ENCODE peak calls at places on chromosomes 12 and 14, in ten cellular contexts. A is CD4-positive, CD25-positive, alpha-beta regulatory T cell; F is uterus; D is tibial artery; P is heart right ventricle; J is K562; G is CD8-positive, alpha-beta T cell; T is pancreas; R is CD8-positive, alpha-beta memory T cell; V is endothelial cell of umbilical vein. H is an unnamed sample.

GRCh38 chr12:45644521-45644920 is 85.0 kb upstream of the ARID2 start:
- DNase-seq in G (no peak), P (peak; percentile 23), R (no peak), A (peak; percentile 20), D (no peak), T (no peak), V (peak; percentile 26), J (no peak), F (no peak), H (no peak)

GRCh38 chr12:70393787-70394519 is 27.9 kb downstream of the KCNMB4 start:
- DNase-seq in J (no peak), V (no peak), R (no peak), F (no peak), P (no peak), D (no peak), A (no peak), T (no peak), G (no peak), H (no peak)

GRCh38 chr12:6086316-6086715 is 38.2 kb downstream of the VWF start:
- DNase-seq in J (no peak), P (no peak), R (no peak), D (no peak), F (no peak), V (no peak), G (no peak), A (no peak), T (no peak), H (peak; percentile 0)

GRCh38 chr12:85356596-85357385 is 76.8 kb downstream of the ALX1 start:
- DNase-seq in F (no peak), V (peak; percentile 87), T (no peak), G (no peak), A (no peak), P (no peak), J (no peak), D (no peak), R (no peak), H (no peak)

GRCh38 chr12:14048949-14049545 is 67.6 kb upstream of the GRIN2B start:
- DNase-seq in F (no peak), T (no peak), P (no peak), G (no peak), D (no peak), J (no peak), A (no peak), V (no peak), R (no peak), H (no peak)

GRCh38 chr12:131745706-131746105 is 34.8 kb downstream of the SFSWAP start:
- DNase-seq in G (no peak), T (no peak), F (no peak), A (no peak), D (no peak), V (no peak), R (no peak), J (no peak), P (no peak), H (no peak)

GRCh38 chr14:60266021-60266937 is 17.3 kb downstream of the PPM1A start:
- DNase-seq in G (no peak), T (no peak), F (no peak), P (no peak), D (no peak), J (peak; percentile 10), V (peak; percentile 44), A (peak; percentile 32), R (no peak), H (peak; percentile 43)

GRCh38 chr12:114447799-114448617 is 42.1 kb upstream of the TBX5 start:
- DNase-seq in F (no peak), P (no peak), V (no peak), D (no peak), T (no peak), G (no peak), A (no peak), R (no peak), J (no peak), H (no peak)

GRCh38 chr14:99176156-99176945 is 95.6 kb downstream of the BCL11B start:
- DNase-seq in P (no peak), J (no peak), V (no peak), D (no peak), R (no peak), T (no peak), F (no peak), G (no peak), A (no peak), H (no peak)

GRCh38 chr14:21350539-21350938 is 33.3 kb downstream of the SUPT16H start:
- DNase-seq in T (no peak), A (no peak), V (no peak), R (no peak), J (no peak), F (no peak), G (no peak), D (no peak), P (no peak), H (no peak)

GRCh38 chr12:94994312-94994711 is 9.2 kb downstream of the NDUFA12 start:
- DNase-seq in A (no peak), T (no peak), F (no peak), G (no peak), D (no peak), V (no peak), J (peak; percentile 19), R (no peak), P (no peak), H (no peak)

GRCh38 chr12:109458086-109458485 is 19.0 kb downstream of the KCTD10 start:
- DNase-seq in A (no peak), D (no peak), R (no peak), P (no peak), G (no peak), T (no peak), F (no peak), V (peak; percentile 59), J (no peak), H (no peak)

GRCh38 chr14:67218126-67218525 is 23.1 kb upstream of the PALS1 start:
- DNase-seq in R (no peak), J (no peak), F (no peak), D (no peak), V (no peak), G (no peak), P (no peak), A (no peak), T (no peak), H (no peak)

GRCh38 chr14:63840981-63841380 is 11.8 kb upstream of the SYNE2 start:
- DNase-seq in V (no peak), T (no peak), P (no peak), D (no peak), F (no peak), J (no peak), A (peak; percentile 62), R (peak; percentile 53), G (peak; percentile 46), H (peak; percentile 53)

GRCh38 chr14:73634333-73634833 is 10.4 kb upstream of the DNAL1 start:
- DNase-seq in R (no peak), J (no peak), F (peak; percentile 58), T (no peak), D (no peak), G (no peak), V (peak; percentile 29), A (no peak), P (peak; percentile 22), H (peak; percentile 38)

GRCh38 chr12:132548430-132549058 is 58.6 kb downstream of the FBRSL1 start:
- DNase-seq in D (no peak), A (no peak), T (no peak), V (no peak), P (no peak), J (no peak), G (no peak), F (no peak), R (no peak), H (no peak)

GRCh38 chr14:32059702-32060101 is 17.4 kb upstream of the ARHGAP5 start:
- DNase-seq in F (no peak), D (no peak), G (no peak), V (no peak), R (no peak), A (no peak), T (no peak), P (no peak), J (no peak), H (no peak)
- H3K4me1 ChIP-seq in F (no peaks in the 10 kb centered on the region), D (no peaks in the 10 kb centered on the region), G (no peaks in the 10 kb centered on the region), V (no peaks in the 10 kb centered on the region), R (no peaks in the 10 kb centered on the region), A (no peaks in the 10 kb centered on the region), T (no peaks in the 10 kb centered on the region), P (no peaks in the 10 kb centered on the region), J (no peaks in the 10 kb centered on the region), H (no peaks in the 10 kb centered on the region)

DNA sequence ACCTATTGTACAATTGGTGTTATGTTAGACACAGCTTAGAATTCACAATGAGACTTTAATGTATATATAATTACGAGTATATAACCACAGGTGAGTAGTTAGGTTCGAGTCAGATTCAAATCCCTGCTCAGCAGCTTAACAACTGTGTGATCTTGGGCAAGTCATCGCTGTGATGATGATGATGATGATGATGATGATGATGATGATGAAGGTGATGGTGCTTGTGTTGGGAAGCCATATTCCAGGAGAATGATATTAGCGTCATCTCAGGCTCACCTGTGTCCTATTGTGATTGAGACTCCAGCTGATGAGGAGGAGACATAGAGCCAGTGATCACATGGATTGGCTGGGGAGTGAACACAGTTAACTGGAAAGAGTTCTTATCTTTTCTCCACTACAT is 16.5 kb downstream of the RFX4 start:
- DNase-seq in T (no peak), D (no peak), R (no peak), F (no peak), J (no peak), A (no peak), G (no peak), V (no peak), P (no peak), H (no peak)
- H3K4me1 ChIP-seq in T (no peaks in the 10 kb centered on the region), D (no peaks in the 10 kb centered on the region), R (no peaks in the 10 kb centered on the region), F (no peaks in the 10 kb centered on the region), J (peaks cover 8% of the 10 kb centered on the region), A (no peaks in the 10 kb centered on the region), G (no peaks in the 10 kb centered on the region), V (no peaks in the 10 kb centered on the region), P (no peaks in the 10 kb centered on the region), H (no peaks in the 10 kb centered on the region)

DNA sequence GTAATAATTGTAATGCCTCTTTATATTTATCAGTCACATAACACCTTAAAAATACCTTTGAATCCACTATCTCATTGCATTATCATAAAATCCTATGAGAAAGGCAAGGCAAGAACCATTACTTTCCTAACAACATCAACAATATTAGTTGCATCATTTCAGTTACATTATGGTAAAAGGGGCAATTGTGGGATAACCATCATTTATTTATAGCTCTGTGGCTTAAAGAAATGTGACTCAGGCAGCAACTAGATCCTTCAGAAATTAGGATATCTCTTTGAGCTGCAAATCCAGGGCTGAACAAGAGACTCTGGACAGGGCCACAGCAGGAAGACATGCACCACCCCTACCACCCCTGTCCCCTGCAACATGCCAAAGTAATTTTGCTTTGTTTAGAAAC is 36.4 kb downstream of the EPS8 start:
- DNase-seq in G (no peak), T (no peak), D (no peak), J (no peak), V (no peak), R (no peak), P (no peak), F (no peak), A (no peak), H (no peak)
- H3K4me1 ChIP-seq in G (no peaks in the 10 kb centered on the region), T (no peaks in the 10 kb centered on the region), D (peaks cover 56% of the 10 kb centered on the region), J (no peaks in the 10 kb centered on the region), V (peaks cover 8% of the 10 kb centered on the region), R (no peaks in the 10 kb centered on the region), P (peaks cover 2% of the 10 kb centered on the region), F (no peaks in the 10 kb centered on the region), A (no peaks in the 10 kb centered on the region), H (no peaks in the 10 kb centered on the region)

DNA sequence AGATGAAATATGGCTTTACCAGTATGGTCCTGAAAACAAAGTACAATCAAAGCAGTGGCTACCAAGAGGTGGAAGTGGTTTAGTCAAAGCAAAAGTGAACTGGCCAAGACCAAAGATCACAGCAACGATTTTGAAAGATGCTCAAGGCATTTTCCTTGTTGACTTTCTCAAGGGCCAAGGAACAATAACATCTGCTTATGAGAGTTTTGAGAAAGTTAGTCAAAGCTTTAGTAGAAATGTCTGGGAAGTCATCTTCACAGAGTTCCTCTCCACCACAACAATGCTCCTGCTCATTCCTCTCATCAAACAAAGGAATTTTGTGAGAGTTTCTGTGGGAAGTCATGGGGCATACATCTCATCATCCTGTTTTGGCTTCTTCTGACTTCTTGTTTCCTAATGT is 80.1 kb downstream of the PLEKHA5 start:
- DNase-seq in D (no peak), F (no peak), P (no peak), G (no peak), J (no peak), R (no peak), A (no peak), T (no peak), V (no peak), H (no peak)
- H3K4me1 ChIP-seq in D (no peaks in the 10 kb centered on the region), F (no peaks in the 10 kb centered on the region), P (peaks cover 8% of the 10 kb centered on the region), G (no peaks in the 10 kb centered on the region), J (no peaks in the 10 kb centered on the region), R (no peaks in the 10 kb centered on the region), A (no peaks in the 10 kb centered on the region), T (no peaks in the 10 kb centered on the region), V (no peaks in the 10 kb centered on the region), H (no peaks in the 10 kb centered on the region)